ENCODE peak calls at places on chromosomes 13 and 19, in four cellular contexts. One of them, this sample, is unnamed.

GRCh38 chr19:40799558-40800338 is 757 bp downstream of the EGLN2 start:
- DNase-seq in GM12878: no peak
- DNase-seq in K562: no peak
- DNase-seq in HepG2: no peak
- DNase-seq in this sample: peak; percentile 33

GRCh38 chr13:59360108-59360507 is 803.6 kb downstream of the DIAPH3 start:
- DNase-seq in HepG2: no peak
- DNase-seq in GM12878: no peak
- DNase-seq in K562: no peak
- DNase-seq in this sample: no peak

GRCh38 chr13:80109313-80109712 is 231.6 kb downstream of the SPRY2 start:
- DNase-seq in GM12878: no peak
- DNase-seq in HepG2: no peak
- DNase-seq in K562: no peak
- DNase-seq in this sample: no peak

GRCh38 chr19:43739836-43740235 is 14.9 kb downstream of the SMG9 start:
- DNase-seq in HepG2: no peak
- DNase-seq in GM12878: no peak
- DNase-seq in K562: no peak
- DNase-seq in this sample: no peak

GRCh38 chr19:47152205-47152604 is 21.6 kb downstream of the SAE1 start:
- DNase-seq in HepG2: no peak
- DNase-seq in K562: no peak
- DNase-seq in GM12878: no peak
- DNase-seq in this sample: no peak

GRCh38 chr13:57633141-57633949 is 1.8 kb downstream of the PCDH17 start:
- DNase-seq in HepG2: no peak
- DNase-seq in GM12878: no peak
- DNase-seq in K562: no peak
- DNase-seq in this sample: no peak

GRCh38 chr13:33015275-33015674 is 948 bp upstream of the KL start:
- DNase-seq in GM12878: no peak
- DNase-seq in HepG2: no peak
- DNase-seq in K562: no peak
- DNase-seq in this sample: no peak

GRCh38 chr13:40384976-40385857 is 281.2 kb downstream of the FOXO1 start:
- DNase-seq in K562: no peak
- DNase-seq in GM12878: no peak
- DNase-seq in HepG2: peak; percentile 65
- DNase-seq in this sample: no peak

GRCh38 chr19:3065675-3066357 is 3.5 kb upstream of the TLE5 start:
- DNase-seq in HepG2: peak; percentile 80
- DNase-seq in GM12878: peak; percentile 73
- DNase-seq in K562: no peak
- DNase-seq in this sample: no peak

GRCh38 chr13:52195052-52195837 is 35.8 kb upstream of the NEK3 start:
- DNase-seq in K562: no peak
- DNase-seq in HepG2: no peak
- DNase-seq in GM12878: no peak
- DNase-seq in this sample: no peak

GRCh38 chr19:33401683-33402420 is 28.3 kb downstream of the CEBPG start:
- DNase-seq in HepG2: no peak
- DNase-seq in GM12878: no peak
- DNase-seq in K562: no peak
- DNase-seq in this sample: no peak

GRCh38 chr13:40194204-40194806 is 472.1 kb downstream of the FOXO1 start:
- DNase-seq in K562: no peak
- DNase-seq in HepG2: no peak
- DNase-seq in GM12878: no peak
- DNase-seq in this sample: no peak

GRCh38 chr19:10295305-10295846 is 5.6 kb downstream of the ICAM5 start:
- DNase-seq in K562: peak; percentile 39
- DNase-seq in HepG2: no peak
- DNase-seq in GM12878: no peak
- DNase-seq in this sample: no peak

GRCh38 chr19:7366701-7367420 is 18.1 kb downstream of the ARHGEF18 start:
- DNase-seq in HepG2: peak; percentile 16
- DNase-seq in K562: peak; percentile 53
- DNase-seq in GM12878: no peak
- DNase-seq in this sample: no peak

GRCh38 chr13:97600438-97601080 is 166.6 kb downstream of the RAP2A start:
- DNase-seq in HepG2: peak; percentile 4
- DNase-seq in K562: no peak
- DNase-seq in GM12878: no peak
- DNase-seq in this sample: no peak

GRCh38 chr13:88068975-88069374 is 397.8 kb downstream of the SLITRK5 start:
- DNase-seq in K562: no peak
- DNase-seq in GM12878: no peak
- DNase-seq in HepG2: peak; percentile 20
- DNase-seq in this sample: peak; percentile 55

GRCh38 chr19:17522988-17523872 is 11.8 kb downstream of the PGLS start:
- DNase-seq in HepG2: no peak
- DNase-seq in GM12878: peak; percentile 92
- DNase-seq in K562: no peak
- DNase-seq in this sample: no peak

GRCh38 chr19:45455707-45456499 is 11.9 kb upstream of the FOSB start:
- DNase-seq in GM12878: no peak
- DNase-seq in HepG2: peak; percentile 89
- DNase-seq in K562: peak; percentile 84
- DNase-seq in this sample: peak; percentile 56

GRCh38 chr13:101127741-101128353 is 288.5 kb downstream of the NALCN start:
- DNase-seq in K562: peak; percentile 20
- DNase-seq in GM12878: no peak
- DNase-seq in HepG2: peak; percentile 33
- DNase-seq in this sample: peak; percentile 23

GRCh38 chr19:1223018-1223855 is 14.6 kb downstream of the CBARP start:
- DNase-seq in K562: no peak
- DNase-seq in HepG2: no peak
- DNase-seq in GM12878: no peak
- DNase-seq in this sample: peak; percentile 65

GRCh38 chr19:18745931-18746330 is 45.2 kb downstream of the COMP start:
- DNase-seq in GM12878: no peak
- DNase-seq in K562: no peak
- DNase-seq in HepG2: no peak
- DNase-seq in this sample: no peak

GRCh38 chr13:52447815-52448552 is 2.5 kb downstream of the VPS36 start:
- DNase-seq in HepG2: no peak
- DNase-seq in K562: no peak
- DNase-seq in GM12878: no peak
- DNase-seq in this sample: no peak

GRCh38 chr19:34269968-34270621 is 15.7 kb downstream of the GARRE1 start:
- DNase-seq in GM12878: peak; percentile 62
- DNase-seq in HepG2: peak; percentile 46
- DNase-seq in K562: no peak
- DNase-seq in this sample: peak; percentile 31

GRCh38 chr13:60754691-60755090 is 357.7 kb downstream of the TDRD3 start:
- DNase-seq in HepG2: no peak
- DNase-seq in K562: no peak
- DNase-seq in GM12878: no peak
- DNase-seq in this sample: no peak

GRCh38 chr13:95341441-95341840 is 40.2 kb upstream of the ABCC4 start:
- DNase-seq in HepG2: no peak
- DNase-seq in GM12878: no peak
- DNase-seq in K562: no peak
- DNase-seq in this sample: no peak

GRCh38 chr19:28444371-28444770 is 768.6 kb downstream of the UQCRFS1 start:
- DNase-seq in K562: no peak
- DNase-seq in HepG2: no peak
- DNase-seq in GM12878: no peak
- DNase-seq in this sample: no peak

GRCh38 chr19:3125900-3126524 is 9.8 kb upstream of the GNA15 start:
- DNase-seq in K562: peak; percentile 77
- DNase-seq in GM12878: no peak
- DNase-seq in HepG2: peak; percentile 43
- DNase-seq in this sample: peak; percentile 79

GRCh38 chr19:34838753-34839431 is 65.9 kb upstream of the ZNF599 start:
- DNase-seq in K562: no peak
- DNase-seq in GM12878: no peak
- DNase-seq in HepG2: peak; percentile 24
- DNase-seq in this sample: no peak

GRCh38 chr19:15885919-15886318 is 12.0 kb downstream of the CYP4F2 start:
- DNase-seq in HepG2: no peak
- DNase-seq in GM12878: no peak
- DNase-seq in K562: no peak
- DNase-seq in this sample: no peak

GRCh38 chr19:49786432-49786831 is 19.6 kb downstream of the AP2A1 start:
- DNase-seq in GM12878: no peak
- DNase-seq in K562: peak; percentile 45
- DNase-seq in HepG2: no peak
- DNase-seq in this sample: no peak

GRCh38 chr13:52067237-52067636 is 42.7 kb downstream of the UTP14C start:
- DNase-seq in K562: no peak
- DNase-seq in GM12878: no peak
- DNase-seq in HepG2: peak; percentile 62
- DNase-seq in this sample: no peak

DNA sequence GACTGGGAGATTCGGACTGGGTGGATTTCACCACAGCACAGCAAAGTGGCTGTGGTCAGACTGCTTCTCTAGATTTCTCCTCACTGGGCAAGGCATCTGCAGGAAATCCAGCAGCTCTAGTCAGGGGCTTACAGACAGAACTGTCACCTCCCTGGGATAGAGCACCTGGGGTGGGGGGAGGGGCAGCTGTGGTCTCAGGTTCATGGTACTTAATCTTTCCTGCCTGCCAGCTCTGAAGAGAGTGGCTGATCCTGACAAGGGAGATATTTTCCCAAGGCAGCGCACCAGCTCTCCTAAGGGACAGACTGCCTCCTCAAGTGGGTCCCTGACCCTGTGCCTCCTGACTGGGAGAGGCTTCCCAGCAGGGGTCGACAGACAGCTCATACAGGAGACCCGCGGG is 212.8 kb upstream of the KLF12 start:
- DNase-seq in K562: no peak
- DNase-seq in HepG2: no peak
- DNase-seq in GM12878: no peak
- DNase-seq in this sample: no peak
- TF ChIP-seq TARDBP in K562: no peak
- TF ChIP-seq TARDBP in HepG2: no peak
- TF ChIP-seq TARDBP in GM12878: no peak
- TF ChIP-seq TARDBP in this sample: no peak

GRCh38 chr13:28575200-28575599 is 80.3 kb upstream of the FLT1 start:
- DNase-seq in K562: peak; percentile 42
- DNase-seq in GM12878: peak; percentile 26
- DNase-seq in HepG2: no peak
- DNase-seq in this sample: no peak

GRCh38 chr13:28579334-28579733 is 79.6 kb upstream of the POMP start:
- DNase-seq in HepG2: no peak
- DNase-seq in K562: no peak
- DNase-seq in GM12878: no peak
- DNase-seq in this sample: no peak

GRCh38 chr13:28573595-28574373 is 78.9 kb upstream of the FLT1 start:
- DNase-seq in K562: no peak
- DNase-seq in HepG2: no peak
- DNase-seq in GM12878: no peak
- DNase-seq in this sample: no peak

GRCh38 chr13:28576037-28576436 is 81.1 kb upstream of the FLT1 start:
- DNase-seq in HepG2: no peak
- DNase-seq in K562: no peak
- DNase-seq in GM12878: no peak
- DNase-seq in this sample: no peak

DNA sequence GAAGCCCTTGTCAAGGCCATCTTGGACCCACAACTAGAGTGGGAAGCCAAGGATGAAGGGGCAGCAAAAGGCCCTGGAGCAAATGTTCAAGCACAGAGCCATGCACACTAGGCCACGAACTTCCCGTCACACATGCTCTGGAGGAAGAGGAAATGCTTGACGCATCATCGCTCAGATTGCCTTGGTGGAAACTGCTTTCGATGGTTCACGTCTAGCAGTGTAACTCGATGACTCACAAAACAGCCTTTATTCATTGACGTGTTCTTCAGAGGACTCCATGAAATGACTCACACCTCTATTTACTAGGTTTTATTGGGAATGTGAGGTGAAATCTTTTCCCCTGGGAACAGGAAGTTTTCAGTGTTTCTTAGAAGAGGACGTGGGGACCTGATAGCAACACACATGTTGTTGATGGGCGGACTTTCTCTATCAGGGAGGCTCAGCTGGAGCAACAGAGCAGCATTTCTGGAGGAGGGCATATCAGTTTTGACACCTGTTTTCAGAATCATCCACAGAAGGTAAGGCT is 79.8 kb upstream of the FLT1 start:
- DNase-seq in GM12878: peak; percentile 25
- DNase-seq in HepG2: peak; percentile 10
- DNase-seq in K562: peak; percentile 77
- DNase-seq in this sample: no peak
- TF ChIP-seq SP1 in GM12878: no peak
- TF ChIP-seq SP1 in HepG2: no peak
- TF ChIP-seq SP1 in K562: no peak
- TF ChIP-seq SP1 in this sample: no peak

GRCh38 chr13:20461481-20461859 is 64.2 kb downstream of the CRYL1 start:
- DNase-seq in GM12878: no peak
- DNase-seq in K562: no peak
- DNase-seq in HepG2: no peak
- DNase-seq in this sample: no peak
- TF ChIP-seq TARDBP in GM12878: no peak
- TF ChIP-seq TARDBP in K562: no peak
- TF ChIP-seq TARDBP in HepG2: no peak
- TF ChIP-seq TARDBP in this sample: no peak

GRCh38 chr13:98751397-98752110 is 918 bp downstream of the SLC15A1 start:
- DNase-seq in K562: no peak
- DNase-seq in GM12878: no peak
- DNase-seq in HepG2: no peak
- DNase-seq in this sample: peak; percentile 22
- TF ChIP-seq SP1 in K562: no peak
- TF ChIP-seq SP1 in GM12878: no peak
- TF ChIP-seq SP1 in HepG2: no peak
- TF ChIP-seq SP1 in this sample: no peak

This sample was measured in HEK293T.